ENCODE peak calls at places on chromosomes 2 and 18, in five cellular contexts. F, O, I, G and B are unnamed samples.

GRCh38 chr2:232349946-232350635 is 28.5 kb upstream of the ALPP start:
- DNase-seq in O (no peak), F (no peak), G (no peak), I (no peak), B (no peak)

GRCh38 chr2:205655775-205656425 is 26.4 kb upstream of the NRP2 start:
- DNase-seq in O (no peak), I (no peak), G (no peak), F (no peak), B (no peak)

GRCh38 chr2:138180691-138181386 is 216.6 kb downstream of the HNMT start:
- DNase-seq in I (no peak), F (peak), G (no peak), O (no peak), B (no peak)

GRCh38 chr2:1784087-1784486 is 39.8 kb upstream of the PXDN start:
- DNase-seq in G (no peak), O (no peak), I (no peak), F (peak), B (no peak)

GRCh38 chr2:31642707-31643106 is 62.0 kb upstream of the SRD5A2 start:
- DNase-seq in F (no peak), I (no peak), O (no peak), G (no peak), B (no peak)

GRCh38 chr18:24397131-24397693 is 412 bp downstream of the OSBPL1A start:
- DNase-seq in G (peak), I (peak), F (peak), O (peak), B (peak)

GRCh38 chr2:234879671-234880455 is 72.0 kb upstream of the SH3BP4 start:
- DNase-seq in I (no peak), G (peak), F (peak), O (peak), B (no peak)

GRCh38 chr2:64651590-64651989 is 2.1 kb downstream of the SERTAD2 start:
- DNase-seq in I (no peak), F (no peak), G (no peak), O (no peak), B (no peak)

GRCh38 chr2:173545364-173545734 is 190.7 kb downstream of the CDCA7 start:
- DNase-seq in F (peak), G (no peak), I (no peak), O (no peak), B (no peak)

GRCh38 chr18:59681051-59681450 is 16.2 kb downstream of the CCBE1 start:
- DNase-seq in G (no peak), O (no peak), I (no peak), F (no peak), B (no peak)

GRCh38 chr18:47249602-47250001 is 1.9 kb downstream of the SKOR2 start:
- DNase-seq in I (no peak), O (no peak), F (no peak), G (no peak), B (no peak)

GRCh38 chr2:11419781-11420180 is 46.2 kb downstream of the E2F6 start:
- DNase-seq in G (no peak), O (no peak), I (peak), F (peak), B (no peak)

GRCh38 chr2:145137211-145137610 is 617.3 kb upstream of the ZEB2 start:
- DNase-seq in O (no peak), I (no peak), F (no peak), G (no peak), B (no peak)

GRCh38 chr2:169089182-169089581 is 19.8 kb downstream of the DHRS9 start:
- DNase-seq in F (no peak), O (no peak), G (no peak), I (no peak), B (no peak)

GRCh38 chr2:120894936-120895335 is 159.3 kb downstream of the GLI2 start:
- DNase-seq in F (no peak), I (no peak), G (no peak), O (no peak), B (no peak)

GRCh38 chr18:42929857-42930256 is 185.6 kb downstream of the RIT2 start:
- DNase-seq in O (peak), I (no peak), F (peak), G (no peak), B (no peak)

GRCh38 chr2:205822578-205822977 is 140.3 kb downstream of the NRP2 start:
- DNase-seq in I (no peak), G (peak), O (no peak), F (peak), B (no peak)

GRCh38 chr2:45496869-45497268 is 114.2 kb downstream of the SRBD1 start:
- DNase-seq in O (no peak), F (no peak), G (no peak), I (no peak), B (no peak)

GRCh38 chr2:232075859-232076258 is 114.3 kb downstream of the DIS3L2 start:
- DNase-seq in G (no peak), O (no peak), F (no peak), I (no peak), B (no peak)

GRCh38 chr2:48467637-48468036 is 62.3 kb upstream of the STON1 start:
- DNase-seq in O (no peak), I (no peak), G (no peak), F (no peak), B (no peak)

GRCh38 chr2:48474599-48475298 is 55.2 kb upstream of the STON1 start:
- DNase-seq in G (no peak), I (peak), O (no peak), F (peak), B (no peak)

GRCh38 chr2:48469731-48470130 is 60.2 kb upstream of the STON1 start:
- DNase-seq in F (no peak), O (no peak), I (no peak), G (no peak), B (no peak)

GRCh38 chr2:48471048-48471474 is 58.9 kb upstream of the STON1 start:
- DNase-seq in F (peak), G (no peak), I (no peak), O (no peak), B (no peak)
- TF ChIP-seq CTCF in F (peak), G (peak), I (peak), O (peak), B (peak)

GRCh38 chr18:74476154-74476553 is 19.0 kb upstream of the DIPK1C start:
- DNase-seq in G (no peak), F (peak), O (no peak), I (no peak), B (no peak)
- TF ChIP-seq CTCF in G (peak), F (peak), O (peak), I (no peak), B (peak)

DNA sequence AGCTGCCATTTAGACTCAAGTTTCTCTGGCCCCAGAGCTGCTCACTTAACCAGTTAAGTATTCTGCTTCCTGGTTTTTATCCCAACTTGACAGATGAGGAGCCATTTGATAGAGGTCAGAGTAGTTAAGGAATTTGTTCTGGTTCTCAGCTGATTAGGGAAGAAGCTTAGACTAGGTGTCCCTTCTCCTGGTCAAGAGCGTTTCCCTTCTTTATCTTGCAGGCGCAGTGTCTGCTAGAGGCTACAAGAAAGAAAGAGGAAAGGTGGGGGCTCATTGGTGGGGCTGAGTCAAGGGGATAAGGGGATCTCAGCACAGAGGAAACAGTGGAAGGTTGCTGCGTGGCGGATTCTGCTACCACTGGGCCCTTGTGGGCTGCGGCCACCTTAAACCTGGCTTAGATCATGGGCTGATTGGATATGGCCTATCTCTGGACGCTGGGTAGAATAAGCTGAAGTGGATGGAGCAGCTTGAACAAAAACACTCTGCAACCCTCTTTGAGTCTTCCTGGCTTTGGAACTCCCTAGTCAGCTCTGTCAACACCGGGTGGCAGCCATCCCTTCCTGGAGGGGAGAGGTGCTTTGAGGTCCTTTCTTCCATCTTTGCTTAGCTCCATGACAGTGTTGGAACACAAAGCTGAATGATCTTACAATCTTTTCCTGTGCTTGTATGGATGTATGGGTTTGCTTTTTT is 70.8 kb downstream of the QPCT start:
- DNase-seq in F (peak), G (no peak), O (no peak), I (no peak), B (no peak)
- TF ChIP-seq CTCF in F (peak), G (peak), O (no peak), I (no peak), B (no peak)

DNA sequence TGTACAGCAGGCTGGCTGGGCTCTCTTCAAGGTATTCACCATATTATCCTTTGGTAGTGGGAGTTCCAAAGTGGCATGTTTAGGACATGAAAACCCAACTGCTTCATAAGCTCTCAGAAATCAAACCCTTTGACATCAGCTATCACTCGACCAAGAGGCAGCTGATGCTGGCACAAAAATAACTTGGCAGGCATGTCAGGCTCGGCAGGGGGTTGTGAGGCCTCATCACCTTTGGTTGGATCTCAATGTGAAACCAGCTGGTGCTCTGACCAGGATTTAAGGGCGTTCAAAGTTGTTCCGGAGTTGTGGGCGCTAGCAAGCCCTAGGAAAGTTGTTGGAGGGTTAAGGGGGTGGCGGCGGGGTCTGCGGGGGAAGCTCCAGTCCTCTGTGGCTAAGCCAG is 172.0 kb downstream of the FHOD3 start:
- DNase-seq in F (no peak), O (no peak), G (no peak), I (no peak), B (no peak)
- TF ChIP-seq CTCF in F (no peak), O (no peak), G (no peak), I (no peak), B (no peak)

GRCh38 chr2:59888015-59888414 is 665.4 kb downstream of the BCL11A start:
- DNase-seq in I (no peak), F (no peak), G (no peak), O (no peak), B (no peak)
- TF ChIP-seq CTCF in I (no peak), F (no peak), G (no peak), O (no peak), B (no peak)

GRCh38 chr2:75241696-75242095 is 42.4 kb upstream of the TACR1 start:
- DNase-seq in F (peak), G (no peak), I (no peak), O (no peak), B (no peak)
- TF ChIP-seq CTCF in F (peak), G (no peak), I (no peak), O (peak), B (peak)

DNA sequence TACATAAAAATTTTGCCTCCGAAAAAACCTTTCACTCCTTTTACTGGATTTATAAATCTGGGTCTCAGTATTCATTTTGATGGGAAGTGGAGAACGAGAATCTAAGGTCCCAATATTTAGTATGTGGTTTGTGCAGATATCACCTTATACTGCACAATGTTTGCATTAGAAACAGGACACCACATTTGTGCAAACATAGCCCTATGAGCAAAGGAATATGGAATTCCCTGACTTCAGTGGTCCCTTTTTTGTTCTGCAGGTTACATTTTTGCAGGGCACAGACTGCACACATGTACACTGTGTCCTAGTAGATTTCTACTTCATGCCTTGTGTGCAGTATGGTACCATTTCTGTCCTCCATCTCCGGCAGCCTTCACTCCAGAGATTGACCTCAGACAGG is 130.0 kb downstream of the CDH19 start:
- DNase-seq in I (no peak), G (no peak), O (no peak), F (no peak), B (no peak)
- TF ChIP-seq CTCF in I (no peak), G (no peak), O (no peak), F (no peak), B (no peak)

DNA sequence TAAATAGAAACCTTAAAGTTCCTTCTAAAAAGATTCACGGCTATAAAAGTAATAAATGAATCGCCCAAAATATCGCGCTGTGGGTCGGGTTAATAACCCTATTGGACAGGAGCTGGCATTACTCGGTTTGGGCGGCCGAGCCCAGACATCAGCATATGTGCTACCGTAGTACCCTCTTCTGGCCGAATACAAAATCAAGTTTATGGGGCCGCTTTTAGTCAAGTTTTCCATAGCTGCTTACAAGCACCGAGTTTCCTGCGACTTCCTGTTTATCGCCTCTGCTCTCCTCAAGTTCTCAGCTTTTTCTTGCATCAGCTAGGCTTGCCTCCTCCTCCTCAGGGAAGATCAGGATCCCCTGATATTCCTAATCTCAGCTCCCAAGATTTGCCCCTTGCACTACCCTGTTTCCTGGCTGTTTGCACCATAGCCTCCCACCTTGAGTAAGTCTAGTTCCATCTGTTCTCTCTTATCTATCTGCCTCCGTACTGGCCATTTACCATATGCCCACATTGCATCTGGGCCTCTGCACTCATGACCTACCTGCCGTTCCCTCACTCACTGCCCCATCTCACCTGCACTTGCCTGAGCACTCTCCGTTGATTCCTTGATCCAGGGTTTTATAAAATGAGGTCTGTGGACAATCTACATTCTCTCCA is 56.1 kb downstream of the SLC35F5 start:
- DNase-seq in G (no peak), F (peak), O (no peak), I (no peak), B (no peak)
- TF ChIP-seq CTCF in G (no peak), F (no peak), O (no peak), I (no peak), B (no peak)